ENCODE peak calls at places on chromosome 18, in six cellular contexts. U, S, O, A, J and R are unnamed samples.

GRCh38 chr18:35582899-35583558 is 1.5 kb downstream of the GALNT1 start:
- DNase-seq in U (no peak), A (peak), J (no peak), O (no peak), S (no peak), R (peak)

GRCh38 chr18:28002841-28003240 is 174.1 kb downstream of the CDH2 start:
- DNase-seq in J (no peak), O (no peak), U (no peak), S (no peak), A (no peak), R (peak)

GRCh38 chr18:9613550-9614400 is 584 bp downstream of the PPP4R1 start:
- DNase-seq in J (peak), O (no peak), A (peak), U (peak), S (peak), R (peak)

GRCh38 chr18:60413944-60414547 is 41.5 kb upstream of the MC4R start:
- DNase-seq in S (no peak), O (no peak), A (peak), J (no peak), U (peak), R (peak)

GRCh38 chr18:79242246-79242645 is 153.5 kb upstream of the NFATC1 start:
- DNase-seq in J (no peak), U (no peak), S (no peak), O (no peak), A (no peak), R (no peak)

GRCh38 chr18:58632557-58632956 is 3.7 kb upstream of the ALPK2 start:
- DNase-seq in A (no peak), J (no peak), S (no peak), O (no peak), U (no peak), R (no peak)

GRCh38 chr18:44588466-44588865 is 92.2 kb upstream of the SETBP1 start:
- DNase-seq in U (no peak), J (no peak), A (peak), O (no peak), S (no peak), R (no peak)

GRCh38 chr18:64966667-64967066 is 784.1 kb upstream of the CDH7 start:
- DNase-seq in A (peak), U (no peak), S (no peak), J (no peak), O (no peak), R (no peak)

GRCh38 chr18:47719096-47719780 is 211.2 kb downstream of the SMAD2 start:
- DNase-seq in O (no peak), J (no peak), U (no peak), S (no peak), A (no peak), R (no peak)